ENCODE peak calls at places on chromosomes 7 and 10, in four cellular contexts. One of them, this sample, is unnamed. For H3K4me1, the result is how much of the 10 kb centered on the place peaks cover.

GRCh38 chr7:20114463-20114862 is 102.7 kb downstream of the MACC1 start:
- DNase-seq in GM23338: peak
- DNase-seq in mammary epithelial cell: no peak
- DNase-seq in PC-3: no peak
- DNase-seq in this sample: peak

GRCh38 chr10:73780301-73780700 is 1.5 kb upstream of the CHCHD1 start:
- DNase-seq in GM23338: no peak
- DNase-seq in mammary epithelial cell: no peak
- DNase-seq in PC-3: no peak
- DNase-seq in this sample: no peak

GRCh38 chr10:128386816-128387604 is 260.8 kb upstream of the MKI67 start:
- DNase-seq in GM23338: no peak
- DNase-seq in mammary epithelial cell: no peak
- DNase-seq in PC-3: no peak
- DNase-seq in this sample: no peak

GRCh38 chr10:10165415-10165814 is 852.3 kb upstream of the CELF2 start:
- DNase-seq in GM23338: peak
- DNase-seq in mammary epithelial cell: no peak
- DNase-seq in PC-3: no peak
- DNase-seq in this sample: no peak

GRCh38 chr7:69845721-69846495 is 247.6 kb downstream of the AUTS2 start:
- DNase-seq in GM23338: no peak
- DNase-seq in mammary epithelial cell: no peak
- DNase-seq in PC-3: no peak
- DNase-seq in this sample: no peak

GRCh38 chr7:81267508-81267907 is 348.7 kb upstream of the SEMA3C start:
- DNase-seq in GM23338: no peak
- DNase-seq in mammary epithelial cell: peak
- DNase-seq in PC-3: peak
- DNase-seq in this sample: no peak

GRCh38 chr10:26378763-26379361 is 59.3 kb upstream of the APBB1IP start:
- DNase-seq in GM23338: no peak
- DNase-seq in mammary epithelial cell: no peak
- DNase-seq in PC-3: no peak
- DNase-seq in this sample: peak

GRCh38 chr7:40815512-40815911 is 680.7 kb downstream of the SUGCT start:
- DNase-seq in GM23338: no peak
- DNase-seq in mammary epithelial cell: peak
- DNase-seq in PC-3: peak
- DNase-seq in this sample: peak

GRCh38 chr10:77419056-77419455 is 218.6 kb downstream of the KCNMA1 start:
- DNase-seq in GM23338: no peak
- DNase-seq in mammary epithelial cell: no peak
- DNase-seq in PC-3: no peak
- DNase-seq in this sample: no peak

GRCh38 chr7:55571534-55572377 is 546 bp downstream of the VOPP1 start:
- DNase-seq in GM23338: peak
- DNase-seq in mammary epithelial cell: peak
- DNase-seq in PC-3: peak
- DNase-seq in this sample: peak

GRCh38 chr10:130227883-130228282 is 91.7 kb downstream of the GLRX3 start:
- DNase-seq in GM23338: no peak
- DNase-seq in mammary epithelial cell: no peak
- DNase-seq in PC-3: no peak
- DNase-seq in this sample: no peak

GRCh38 chr7:37390149-37390548 is 58.5 kb downstream of the ELMO1 start:
- DNase-seq in GM23338: peak
- DNase-seq in mammary epithelial cell: no peak
- DNase-seq in PC-3: no peak
- DNase-seq in this sample: no peak

GRCh38 chr7:11665381-11665780 is 166.6 kb downstream of the THSD7A start:
- DNase-seq in GM23338: no peak
- DNase-seq in mammary epithelial cell: no peak
- DNase-seq in PC-3: no peak
- DNase-seq in this sample: no peak

GRCh38 chr7:157540020-157540419 is 203.2 kb downstream of the DNAJB6 start:
- DNase-seq in GM23338: no peak
- DNase-seq in mammary epithelial cell: no peak
- DNase-seq in PC-3: no peak
- DNase-seq in this sample: no peak

GRCh38 chr10:102408728-102409603 is 9.6 kb downstream of the PSD start:
- DNase-seq in GM23338: peak
- DNase-seq in mammary epithelial cell: no peak
- DNase-seq in PC-3: no peak
- DNase-seq in this sample: peak

GRCh38 chr7:139078911-139079310 is 30.6 kb downstream of the ZC3HAV1 start:
- DNase-seq in GM23338: no peak
- DNase-seq in mammary epithelial cell: no peak
- DNase-seq in PC-3: no peak
- DNase-seq in this sample: no peak

GRCh38 chr7:117251687-117252086 is 71.2 kb downstream of the WNT2 start:
- DNase-seq in GM23338: no peak
- DNase-seq in mammary epithelial cell: no peak
- DNase-seq in PC-3: no peak
- DNase-seq in this sample: peak

GRCh38 chr7:147296986-147297385 is 1180.4 kb downstream of the CNTNAP2 start:
- DNase-seq in GM23338: no peak
- DNase-seq in mammary epithelial cell: no peak
- DNase-seq in PC-3: peak
- DNase-seq in this sample: no peak

GRCh38 chr7:32034052-32034451 is 36.2 kb downstream of the PDE1C start:
- DNase-seq in GM23338: peak
- DNase-seq in mammary epithelial cell: peak
- DNase-seq in PC-3: peak
- DNase-seq in this sample: no peak

GRCh38 chr7:28447071-28447470 is 34.8 kb downstream of the CREB5 start:
- DNase-seq in GM23338: no peak
- DNase-seq in mammary epithelial cell: no peak
- DNase-seq in PC-3: no peak
- DNase-seq in this sample: peak

GRCh38 chr7:136667584-136667983 is 200.9 kb upstream of the CHRM2 start:
- DNase-seq in GM23338: no peak
- DNase-seq in mammary epithelial cell: no peak
- DNase-seq in PC-3: no peak
- DNase-seq in this sample: no peak

GRCh38 chr7:159061674-159062212 is 82.9 kb downstream of the VIPR2 start:
- DNase-seq in GM23338: peak
- DNase-seq in mammary epithelial cell: no peak
- DNase-seq in PC-3: peak
- DNase-seq in this sample: no peak

GRCh38 chr7:72336382-72336886 is 75.7 kb downstream of the CALN1 start:
- DNase-seq in GM23338: peak
- DNase-seq in mammary epithelial cell: no peak
- DNase-seq in PC-3: no peak
- DNase-seq in this sample: no peak
- TF ChIP-seq EZH2 in GM23338: no peak
- TF ChIP-seq EZH2 in mammary epithelial cell: no peak
- TF ChIP-seq EZH2 in PC-3: no peak
- TF ChIP-seq EZH2 in this sample: no peak

GRCh38 chr10:124744688-124745055 is 494 bp upstream of the FAM53B start:
- DNase-seq in GM23338: peak
- DNase-seq in mammary epithelial cell: peak
- DNase-seq in PC-3: peak
- DNase-seq in this sample: peak
- H3K4me3 ChIP-seq in GM23338: peak
- H3K4me3 ChIP-seq in mammary epithelial cell: peak
- H3K4me3 ChIP-seq in PC-3: peak
- H3K4me3 ChIP-seq in this sample: peak

DNA sequence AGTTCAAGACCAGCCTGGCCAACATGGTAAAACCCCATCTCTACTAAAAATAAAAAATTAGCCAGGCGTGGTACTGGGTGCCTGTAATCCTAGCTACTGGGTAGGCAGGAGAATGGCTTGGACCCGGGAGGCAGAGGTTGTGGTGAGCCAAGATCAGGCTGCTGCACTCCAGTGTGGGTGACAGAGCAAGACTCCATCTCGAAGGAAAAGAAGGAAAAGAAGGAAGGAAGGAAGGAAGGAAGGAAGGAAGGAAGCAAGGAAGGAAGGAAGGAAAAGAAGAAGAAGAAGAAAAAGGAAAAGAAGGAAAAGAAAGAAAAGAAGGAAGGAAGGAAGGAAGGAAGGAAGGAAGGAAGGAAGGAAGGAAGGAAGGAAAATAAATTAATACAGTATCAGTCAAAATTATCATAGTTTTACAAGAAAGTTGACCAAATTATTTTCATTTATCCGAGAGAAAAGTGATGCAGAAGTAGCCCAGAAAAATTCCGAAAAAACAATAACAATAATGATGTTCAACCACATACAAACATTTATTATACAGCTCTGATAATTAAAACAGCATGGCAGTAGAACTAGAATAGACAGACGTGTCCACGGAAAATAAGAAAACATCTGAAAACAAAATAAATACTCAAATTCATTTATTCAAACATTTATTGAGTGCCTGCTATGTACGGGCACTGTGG is 292.4 kb upstream of the MKLN1 start:
- DNase-seq in GM23338: no peak
- DNase-seq in mammary epithelial cell: no peak
- DNase-seq in PC-3: no peak
- DNase-seq in this sample: no peak
- H3K4me1 ChIP-seq in GM23338: under half
- H3K4me1 ChIP-seq in mammary epithelial cell: under half
- H3K4me1 ChIP-seq in PC-3: under half
- H3K4me1 ChIP-seq in this sample: under half

DNA sequence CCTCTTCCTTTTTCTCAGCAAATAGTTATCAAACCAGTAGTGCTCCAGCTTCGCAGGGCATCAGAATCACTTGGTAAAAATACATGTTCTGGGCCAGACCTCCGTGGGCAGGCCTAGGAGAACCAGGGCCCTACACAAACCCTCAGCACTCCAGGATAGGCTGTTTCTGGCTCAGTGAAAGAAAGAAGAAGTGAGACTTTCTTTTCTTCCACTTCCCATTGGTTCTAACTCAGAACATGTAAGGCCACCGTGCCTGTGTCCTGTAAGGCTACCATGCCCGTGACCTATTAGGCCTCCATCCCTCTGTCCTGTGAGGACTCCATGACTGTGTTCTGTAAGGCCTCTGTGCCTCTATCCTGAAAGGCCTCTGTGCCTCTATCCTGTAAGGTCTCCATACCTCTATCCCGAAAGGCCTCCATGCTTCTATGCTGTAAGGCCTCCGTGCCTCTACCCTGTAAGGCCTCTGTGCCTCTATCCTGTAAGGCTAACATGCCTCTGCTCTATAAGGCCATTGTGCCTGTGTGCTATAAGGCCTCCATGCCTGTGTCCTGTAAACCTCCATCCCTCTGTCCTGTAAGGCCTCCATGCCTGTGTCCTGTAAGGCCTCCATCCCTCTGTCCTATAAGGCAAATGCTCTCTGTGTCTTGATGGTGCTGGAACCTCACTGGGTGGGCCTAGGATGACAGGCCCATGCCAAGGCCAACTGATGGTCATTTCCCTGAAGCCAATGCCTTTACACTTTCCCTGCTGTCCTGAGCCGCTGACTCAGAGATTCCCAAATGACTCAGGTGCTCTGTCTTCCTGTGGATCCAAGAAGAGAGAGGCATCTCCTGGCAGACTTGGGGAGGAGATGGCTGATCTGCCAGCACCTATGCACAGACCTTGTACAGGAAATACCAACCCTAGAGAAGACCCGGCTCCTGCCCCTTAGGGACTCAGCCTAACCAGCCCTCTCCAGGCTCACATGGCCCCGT is 96.6 kb upstream of the CACUL1 start:
- DNase-seq in GM23338: no peak
- DNase-seq in mammary epithelial cell: no peak
- DNase-seq in PC-3: peak
- DNase-seq in this sample: no peak
- TF ChIP-seq EZH2 in GM23338: no peak
- TF ChIP-seq EZH2 in mammary epithelial cell: no peak
- TF ChIP-seq EZH2 in PC-3: no peak
- TF ChIP-seq EZH2 in this sample: no peak

GRCh38 chr10:16991011-16991410 is 138.6 kb downstream of the CUBN start:
- DNase-seq in GM23338: no peak
- DNase-seq in mammary epithelial cell: no peak
- DNase-seq in PC-3: no peak
- DNase-seq in this sample: no peak

GRCh38 chr10:16995867-16996529 is 133.6 kb downstream of the CUBN start:
- DNase-seq in GM23338: peak
- DNase-seq in mammary epithelial cell: no peak
- DNase-seq in PC-3: peak
- DNase-seq in this sample: peak

GRCh38 chr10:16993186-16993585 is 136.4 kb downstream of the CUBN start:
- DNase-seq in GM23338: no peak
- DNase-seq in mammary epithelial cell: no peak
- DNase-seq in PC-3: no peak
- DNase-seq in this sample: no peak

GRCh38 chr10:16989826-16990293 is 139.8 kb downstream of the CUBN start:
- DNase-seq in GM23338: peak
- DNase-seq in mammary epithelial cell: no peak
- DNase-seq in PC-3: no peak
- DNase-seq in this sample: no peak

GRCh38 chr10:16992611-16993119 is 136.9 kb downstream of the CUBN start:
- DNase-seq in GM23338: no peak
- DNase-seq in mammary epithelial cell: no peak
- DNase-seq in PC-3: no peak
- DNase-seq in this sample: peak
- H3K4me3 ChIP-seq in GM23338: no peak
- H3K4me3 ChIP-seq in mammary epithelial cell: no peak
- H3K4me3 ChIP-seq in PC-3: no peak
- H3K4me3 ChIP-seq in this sample: peak

GRCh38 chr7:104943502-104944343 is 70.3 kb upstream of the KMT2E start:
- DNase-seq in GM23338: no peak
- DNase-seq in mammary epithelial cell: peak
- DNase-seq in PC-3: no peak
- DNase-seq in this sample: peak

GRCh38 chr7:104950754-104951153 is 63.3 kb upstream of the KMT2E start:
- DNase-seq in GM23338: no peak
- DNase-seq in mammary epithelial cell: no peak
- DNase-seq in PC-3: no peak
- DNase-seq in this sample: peak

GRCh38 chr7:104946338-104946737 is 67.7 kb upstream of the KMT2E start:
- DNase-seq in GM23338: no peak
- DNase-seq in mammary epithelial cell: peak
- DNase-seq in PC-3: no peak
- DNase-seq in this sample: no peak

GRCh38 chr7:104950006-104950405 is 64.0 kb upstream of the KMT2E start:
- DNase-seq in GM23338: no peak
- DNase-seq in mammary epithelial cell: no peak
- DNase-seq in PC-3: no peak
- DNase-seq in this sample: no peak

DNA sequence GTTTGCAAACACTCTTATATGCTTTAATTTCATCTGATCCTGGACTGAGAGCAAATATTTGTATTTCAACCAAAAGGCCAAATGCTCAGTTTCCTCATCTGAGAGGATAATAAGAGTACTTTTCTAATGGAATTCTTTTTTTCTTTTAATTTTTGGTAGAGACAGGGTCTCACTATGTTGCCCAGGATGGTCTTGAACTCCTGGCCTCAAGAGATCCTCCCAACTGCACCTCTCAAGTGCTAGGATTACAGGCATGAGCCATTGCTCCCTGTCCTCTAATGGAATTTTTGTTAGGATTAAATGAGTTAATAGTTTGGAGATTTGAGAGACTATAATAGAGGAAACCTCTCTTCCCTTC is 68.4 kb upstream of the KMT2E start:
- DNase-seq in GM23338: no peak
- DNase-seq in mammary epithelial cell: no peak
- DNase-seq in PC-3: no peak
- DNase-seq in this sample: no peak
- H3K4me1 ChIP-seq in GM23338: under half
- H3K4me1 ChIP-seq in mammary epithelial cell: under half
- H3K4me1 ChIP-seq in PC-3: under half
- H3K4me1 ChIP-seq in this sample: under half